ENCODE peak calls at places on chromosomes 7 and 10, in six cellular contexts. L, Q, W, B, D and E are unnamed samples.

GRCh38 chr10:93379366-93380042 is 102.6 kb downstream of the MYOF start:
- DNase-seq in L (peak; percentile 86), Q (no peak), W (peak; percentile 86), B (no peak), D (no peak), E (no peak)

GRCh38 chr7:74097937-74098614 is 14.5 kb downstream of the LIMK1 start:
- DNase-seq in L (peak; percentile 97), Q (no peak), W (peak; percentile 96), B (no peak), D (peak; percentile 15), E (no peak)

GRCh38 chr7:122303971-122304603 is 463 bp downstream of the FEZF1 start:
- DNase-seq in L (no peak), Q (peak; percentile 77), W (no peak), B (no peak), D (peak; percentile 77), E (peak; percentile 84)

GRCh38 chr10:62224606-62225005 is 44.0 kb downstream of the RTKN2 start:
- DNase-seq in L (peak; percentile 46), Q (no peak), W (peak; percentile 78), B (no peak), D (peak; percentile 84), E (no peak)

GRCh38 chr7:4958477-4959301 is at the start of gene MMD2:
- DNase-seq in L (no peak), Q (peak; percentile 43), W (no peak), B (peak; percentile 27), D (no peak), E (peak; percentile 60)

GRCh38 chr10:91042069-91042468 is 121.2 kb upstream of the ANKRD1 start:
- DNase-seq in L (no peak), Q (no peak), W (no peak), B (no peak), D (no peak), E (no peak)

GRCh38 chr10:51498424-51498823 is 201.0 kb downstream of the CSTF2T start:
- DNase-seq in L (no peak), Q (no peak), W (no peak), B (no peak), D (no peak), E (no peak)

GRCh38 chr7:45985902-45986301 is 64.8 kb upstream of the IGFBP3 start:
- DNase-seq in L (peak; percentile 73), Q (no peak), W (peak; percentile 80), B (no peak), D (peak; percentile 72), E (no peak)

GRCh38 chr7:127885843-127886242 is 145.4 kb downstream of the LRRC4 start:
- DNase-seq in L (peak; percentile 82), Q (no peak), W (peak; percentile 78), B (no peak), D (peak; percentile 66), E (no peak)

GRCh38 chr10:5512881-5513698 is 11.7 kb upstream of the CALML3 start:
- DNase-seq in L (no peak), Q (no peak), W (no peak), B (no peak), D (no peak), E (no peak)

GRCh38 chr10:82377608-82378007 is 502.6 kb downstream of the NRG3 start:
- DNase-seq in L (peak; percentile 37), Q (no peak), W (no peak), B (peak; percentile 8), D (peak; percentile 1), E (peak; percentile 53)

GRCh38 chr10:124428207-124428777 is 9.6 kb upstream of the OAT start:
- DNase-seq in L (no peak), Q (no peak), W (no peak), B (no peak), D (no peak), E (no peak)

GRCh38 chr7:26091933-26092332 is 60.1 kb upstream of the NFE2L3 start:
- DNase-seq in L (peak; percentile 22), Q (no peak), W (peak; percentile 13), B (no peak), D (peak; percentile 47), E (no peak)

GRCh38 chr7:142025896-142026295 is 30.2 kb downstream of the MGAM start:
- DNase-seq in L (no peak), Q (no peak), W (no peak), B (no peak), D (peak; percentile 77), E (no peak)

GRCh38 chr7:27064169-27064568 is 31.6 kb downstream of the HOXA1 start:
- DNase-seq in L (no peak), Q (no peak), W (no peak), B (no peak), D (no peak), E (no peak)

GRCh38 chr10:3056280-3057037 is 10.9 kb upstream of the PFKP start:
- DNase-seq in L (peak; percentile 42), Q (no peak), W (peak; percentile 69), B (no peak), D (peak; percentile 67), E (no peak)

DNA sequence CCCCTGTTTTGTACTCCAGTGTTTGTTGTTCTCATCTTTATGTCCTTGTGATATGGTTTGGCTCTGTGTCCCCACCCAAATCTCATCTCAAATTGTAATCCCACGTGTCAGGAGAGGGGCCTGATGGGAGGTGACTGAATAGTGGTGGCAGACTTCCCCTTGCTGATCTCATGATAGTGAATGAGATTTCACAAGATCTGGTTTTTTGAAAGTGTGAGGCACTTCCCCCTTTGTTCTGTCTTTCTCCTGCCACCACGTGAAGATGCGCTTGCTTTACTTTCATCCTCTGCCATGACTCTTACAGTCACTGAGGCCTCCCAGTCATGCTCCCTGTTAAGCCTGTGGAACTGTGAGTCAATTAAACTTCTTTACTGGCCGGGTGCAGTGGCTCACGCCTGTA is 161.1 kb downstream of the HERPUD2 start:
- DNase-seq in L (no peak), Q (no peak), W (no peak), B (no peak), D (no peak), E (no peak)
- H4K91ac ChIP-seq in L (no peak overlapping the region), Q (no peak overlapping the region), W (no peak overlapping the region), B (no peak overlapping the region), D (no peak overlapping the region), E (no peak overlapping the region)

DNA sequence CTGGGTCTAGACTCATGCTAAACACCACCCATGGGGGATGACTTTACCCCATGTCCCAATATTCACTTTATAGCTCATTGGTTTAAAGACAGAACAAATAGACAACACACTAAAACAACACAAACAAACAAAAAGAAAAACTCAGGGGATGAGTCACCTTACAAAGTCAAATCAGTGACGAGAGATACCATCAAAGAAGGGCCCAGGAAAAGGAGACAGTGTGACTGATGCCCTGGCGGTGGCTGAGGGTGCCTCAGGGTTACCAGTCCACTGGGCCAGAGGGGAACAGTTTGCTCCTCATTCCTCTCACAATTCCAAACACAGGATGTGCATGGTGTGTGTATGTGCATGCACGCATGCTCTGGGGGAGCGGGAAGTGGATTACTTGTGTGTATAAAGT is 171.3 kb upstream of the PRKCQ start:
- DNase-seq in L (no peak), Q (no peak), W (no peak), B (no peak), D (peak; percentile 79), E (no peak)
- H4K91ac ChIP-seq in L (no peak overlapping the region), Q (no peak overlapping the region), W (no peak overlapping the region), B (no peak overlapping the region), D (no peak overlapping the region), E (peak overlapping the region; percentile 22)

GRCh38 chr10:49149881-49150280 is 16.1 kb upstream of the FAM170B start:
- DNase-seq in L (no peak), Q (no peak), W (no peak), B (no peak), D (no peak), E (no peak)
- H4K91ac ChIP-seq in L (no peak overlapping the region), Q (no peak overlapping the region), W (peak overlapping the region; percentile 15), B (no peak overlapping the region), D (no peak overlapping the region), E (no peak overlapping the region)

GRCh38 chr10:103716206-103717160 is 138.9 kb downstream of the SH3PXD2A start:
- DNase-seq in L (no peak), Q (no peak), W (no peak), B (no peak), D (peak; percentile 88), E (no peak)

GRCh38 chr10:103718247-103718620 is 137.1 kb downstream of the SH3PXD2A start:
- DNase-seq in L (no peak), Q (no peak), W (no peak), B (no peak), D (no peak), E (no peak)

GRCh38 chr10:103715430-103715829 is 139.9 kb downstream of the SH3PXD2A start:
- DNase-seq in L (peak; percentile 85), Q (no peak), W (peak; percentile 95), B (no peak), D (peak; percentile 70), E (no peak)

GRCh38 chr10:103719036-103719435 is 136.3 kb downstream of the SH3PXD2A start:
- DNase-seq in L (no peak), Q (no peak), W (no peak), B (no peak), D (no peak), E (no peak)

DNA sequence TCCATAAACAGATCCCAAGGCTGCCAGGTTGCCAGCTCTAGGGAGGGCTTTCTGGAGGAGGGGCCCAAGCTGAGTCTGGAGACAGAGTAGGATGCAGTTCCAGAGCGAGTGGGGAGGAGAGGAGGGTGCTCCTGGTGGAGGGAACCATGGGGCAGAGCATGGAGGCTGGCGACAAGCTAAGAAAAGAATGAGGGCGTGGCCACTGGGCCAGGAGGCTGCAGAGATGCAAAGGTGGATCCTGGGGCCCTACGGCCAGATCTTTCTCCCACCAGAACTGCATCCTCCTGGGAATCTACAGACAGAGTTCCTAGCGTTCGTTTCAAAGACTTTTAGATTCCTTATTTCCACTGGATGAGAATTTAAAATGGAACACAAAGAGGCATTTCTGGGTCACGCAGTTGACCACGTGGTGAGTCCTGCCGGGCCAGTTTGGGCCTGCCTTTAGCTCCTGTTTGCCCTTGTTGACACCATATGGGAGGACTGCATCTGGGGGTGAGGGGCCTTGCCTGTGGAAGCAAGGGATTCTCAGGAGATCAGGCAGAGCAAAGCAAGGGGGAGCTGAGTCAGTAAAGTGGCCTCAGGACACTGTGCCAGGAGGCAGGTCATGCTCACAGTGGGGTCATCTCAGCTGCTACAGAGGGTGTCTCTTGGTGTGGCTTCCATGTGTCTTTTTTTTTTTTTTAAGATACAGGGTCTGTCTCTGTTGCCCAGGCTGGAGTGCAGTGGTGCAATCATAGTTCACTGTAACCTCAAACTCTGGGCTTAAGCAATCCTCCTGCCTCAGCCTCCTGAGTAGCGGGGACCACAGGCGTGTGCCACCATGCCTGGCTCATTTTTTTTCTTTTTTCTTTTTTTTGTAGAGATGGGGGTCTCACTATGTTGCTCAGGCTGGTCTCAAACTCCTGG is 137.8 kb downstream of the SH3PXD2A start:
- DNase-seq in L (no peak), Q (peak; percentile 58), W (no peak), B (no peak), D (peak; percentile 55), E (no peak)
- H4K91ac ChIP-seq in L (no peak overlapping the region), Q (no peak overlapping the region), W (no peak overlapping the region), B (no peak overlapping the region), D (peak overlapping the region; percentile 81), E (no peak overlapping the region)

DNA sequence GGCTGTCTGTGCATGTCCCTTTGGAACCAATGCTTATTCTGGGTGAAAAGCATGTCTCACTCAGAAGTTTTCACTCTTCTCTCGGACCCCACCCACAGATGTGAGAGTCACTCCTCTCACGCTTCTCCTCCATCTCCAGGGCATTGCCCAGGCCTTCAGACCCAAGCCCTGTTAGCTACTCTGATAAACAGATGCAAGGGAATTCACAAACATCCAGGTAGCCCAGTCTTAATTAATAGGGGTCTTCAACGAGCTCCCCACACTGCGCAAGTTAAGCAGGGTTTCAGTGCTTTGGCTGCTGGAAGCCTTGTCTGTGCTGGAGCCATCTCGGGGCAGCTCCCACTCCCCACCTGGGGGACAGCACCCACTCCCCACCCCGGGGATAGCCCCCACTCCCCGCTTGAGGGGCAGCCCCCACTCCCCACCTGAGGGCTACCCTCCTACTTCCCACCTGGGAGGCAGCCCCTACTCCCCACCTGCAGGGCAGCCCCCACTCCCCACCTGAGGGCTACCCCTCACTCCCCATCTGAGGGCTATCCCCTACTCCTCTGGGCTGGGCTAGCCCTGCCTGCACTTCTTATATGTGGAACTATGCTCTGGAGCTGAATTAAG is 8.7 kb downstream of the PKD1L1 start:
- DNase-seq in L (no peak), Q (no peak), W (no peak), B (no peak), D (no peak), E (no peak)
- H4K91ac ChIP-seq in L (no peak overlapping the region), Q (no peak overlapping the region), W (peak overlapping the region; percentile 97), B (no peak overlapping the region), D (no peak overlapping the region), E (no peak overlapping the region)